ENCODE peak calls at places on chromosomes 7 and 10, in six cellular contexts. R is neural progenitor cell, S is astrocyte of the spinal cord, Q is upper lobe of right lung, A is RWPE1, V is colonic mucosa. Z is an unnamed sample.

GRCh38 chr10:74675527-74675926 is 150.9 kb upstream of the KAT6B start:
- DNase-seq in Q (no peak), A (no peak), R (no peak), S (no peak), V (no peak), Z (no peak)

GRCh38 chr10:63554666-63555065 is 33.5 kb downstream of the REEP3 start:
- DNase-seq in S (peak), Q (no peak), R (no peak), V (no peak), A (peak), Z (no peak)

GRCh38 chr10:72812798-72813430 is 80.6 kb upstream of the OIT3 start:
- DNase-seq in R (no peak), A (peak), V (no peak), S (peak), Q (no peak), Z (no peak)

GRCh38 chr10:71217266-71218045 is 5.1 kb downstream of the UNC5B start:
- DNase-seq in A (peak), S (peak), V (no peak), R (peak), Q (peak), Z (peak)

GRCh38 chr7:55181774-55182173 is 163.0 kb downstream of the EGFR start:
- DNase-seq in S (no peak), A (no peak), R (no peak), V (no peak), Q (peak), Z (no peak)

GRCh38 chr10:12042409-12042796 is 206 bp downstream of the UPF2 start:
- DNase-seq in A (peak), R (no peak), S (no peak), V (no peak), Q (peak), Z (peak)

GRCh38 chr7:126378642-126379041 is 874.1 kb downstream of the GRM8 start:
- DNase-seq in A (no peak), R (no peak), S (no peak), Q (no peak), V (no peak), Z (no peak)

GRCh38 chr7:31017036-31017747 is 34.9 kb upstream of the ADCYAP1R1 start:
- DNase-seq in V (no peak), Q (no peak), R (no peak), S (no peak), A (no peak), Z (no peak)

GRCh38 chr7:16695621-16696237 is 49.7 kb downstream of the BZW2 start:
- DNase-seq in A (peak), S (peak), Q (no peak), R (peak), V (peak), Z (peak)

GRCh38 chr7:23343806-23344500 is 44.8 kb downstream of the MALSU1 start:
- DNase-seq in R (no peak), S (peak), Q (no peak), A (no peak), V (no peak), Z (no peak)

GRCh38 chr10:74436523-74437170 is 285.6 kb downstream of the ADK start:
- DNase-seq in A (no peak), S (no peak), R (no peak), Q (no peak), V (no peak), Z (no peak)

GRCh38 chr7:111560773-111561658 is 1.3 kb downstream of the IMMP2L start:
- DNase-seq in S (peak), R (peak), V (no peak), A (peak), Q (no peak), Z (no peak)

GRCh38 chr7:35971133-35971995 is 170.5 kb downstream of the SEPTIN7 start:
- DNase-seq in S (no peak), V (no peak), A (no peak), R (no peak), Q (no peak), Z (no peak)

GRCh38 chr10:96910488-96911395 is 78.6 kb downstream of the LCOR start:
- DNase-seq in S (peak), A (peak), R (peak), Q (no peak), V (no peak), Z (peak)

GRCh38 chr7:77457779-77458178 is 41.6 kb upstream of the GSAP start:
- DNase-seq in A (no peak), S (no peak), V (no peak), Q (no peak), R (no peak), Z (no peak)

GRCh38 chr10:130957978-130958377 is 353.5 kb downstream of the TCERG1L start:
- DNase-seq in V (no peak), A (no peak), Q (no peak), R (no peak), S (no peak), Z (no peak)

GRCh38 chr10:11704087-11704486 is 38.1 kb upstream of the ECHDC3 start:
- DNase-seq in R (no peak), V (no peak), Q (no peak), S (no peak), A (no peak), Z (no peak)

GRCh38 chr7:156725074-156725473 is 84.5 kb downstream of the RNF32 start:
- DNase-seq in A (no peak), V (peak), R (peak), Q (no peak), S (peak), Z (no peak)

GRCh38 chr7:69359003-69359555 is 239.2 kb upstream of the AUTS2 start:
- DNase-seq in R (no peak), A (no peak), S (no peak), V (no peak), Q (no peak), Z (no peak)

GRCh38 chr10:89548673-89549072 is 13.3 kb upstream of the SLC16A12 start:
- DNase-seq in S (no peak), R (no peak), A (no peak), V (no peak), Q (no peak), Z (no peak)

GRCh38 chr7:20399516-20399915 is 68.8 kb downstream of the ITGB8 start:
- DNase-seq in V (no peak), R (no peak), Q (no peak), S (no peak), A (peak), Z (no peak)

GRCh38 chr7:20403356-20403755 is 72.7 kb downstream of the ITGB8 start:
- DNase-seq in Q (no peak), R (no peak), A (no peak), V (no peak), S (no peak), Z (no peak)

GRCh38 chr7:20407585-20408466 is 77.1 kb downstream of the ITGB8 start:
- DNase-seq in A (peak), V (no peak), S (peak), Q (peak), R (peak), Z (no peak)

GRCh38 chr7:20404371-20404770 is 73.7 kb downstream of the ITGB8 start:
- DNase-seq in R (peak), V (no peak), S (no peak), A (no peak), Q (no peak), Z (no peak)

GRCh38 chr7:20402297-20403230 is 71.9 kb downstream of the ITGB8 start:
- DNase-seq in A (no peak), S (no peak), V (no peak), R (no peak), Q (no peak), Z (no peak)
- TF ChIP-seq CTCF in A (peak), S (peak), V (peak), R (peak), Q (peak), Z (no peak)

DNA sequence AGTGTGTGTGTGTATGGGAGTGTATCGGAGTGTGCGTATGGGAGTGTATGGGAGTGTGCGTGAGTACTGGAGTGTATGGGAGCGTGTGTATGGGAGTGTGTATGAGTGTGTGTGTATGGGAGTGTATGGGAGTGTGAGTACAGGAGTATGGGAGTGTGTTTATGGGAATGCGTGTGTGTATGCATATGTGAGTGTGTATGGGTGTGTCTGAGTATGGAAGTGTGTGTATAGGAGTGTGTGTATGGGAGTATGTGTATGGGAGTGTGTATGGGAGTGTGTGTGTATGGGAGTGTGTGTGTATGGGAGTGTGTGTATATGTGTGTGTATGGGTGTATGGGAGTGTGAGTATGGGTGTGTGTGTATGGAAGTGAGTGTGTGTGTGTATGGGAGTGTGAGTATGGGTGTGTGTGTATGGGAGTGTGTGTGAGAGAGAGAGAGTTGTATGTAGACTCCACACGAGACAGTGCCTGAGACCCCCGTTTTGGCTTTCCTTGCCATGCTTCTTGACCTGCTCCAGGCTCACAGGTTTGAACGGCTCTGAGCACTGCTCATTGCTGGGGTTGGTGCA is 49.8 kb downstream of the COL17A1 start:
- DNase-seq in Q (no peak), V (no peak), A (no peak), R (no peak), S (no peak), Z (no peak)
- TF ChIP-seq CTCF in Q (no peak), V (no peak), A (no peak), R (no peak), S (no peak), Z (no peak)

GRCh38 chr7:159177270-159178036 is 32.8 kb upstream of the VIPR2 start:
- DNase-seq in R (no peak), S (peak), Q (no peak), A (no peak), V (no peak), Z (no peak)
- TF ChIP-seq CTCF in R (no peak), S (no peak), Q (no peak), A (no peak), V (no peak), Z (no peak)

GRCh38 chr10:29243750-29244149 is 45.1 kb upstream of the LYZL1 start:
- DNase-seq in A (no peak), S (no peak), R (peak), Q (no peak), V (peak), Z (no peak)
- TF ChIP-seq CTCF in A (no peak), S (peak), R (peak), Q (peak), V (no peak), Z (no peak)

GRCh38 chr10:117170244-117170643 is 27.0 kb upstream of the KCNK18 start:
- DNase-seq in V (no peak), S (no peak), Q (no peak), R (no peak), A (no peak), Z (no peak)

GRCh38 chr10:117174439-117175214 is 22.7 kb upstream of the KCNK18 start:
- DNase-seq in S (peak), Q (peak), R (peak), V (peak), A (peak), Z (peak)

GRCh38 chr10:117178190-117178589 is 19.1 kb upstream of the KCNK18 start:
- DNase-seq in S (no peak), A (no peak), R (no peak), Q (no peak), V (no peak), Z (no peak)

GRCh38 chr10:117175901-117176534 is 21.3 kb upstream of the KCNK18 start:
- DNase-seq in Q (peak), A (peak), V (peak), S (peak), R (peak), Z (peak)

GRCh38 chr10:117175215-117175900 is 21.9 kb upstream of the KCNK18 start:
- DNase-seq in S (no peak), V (peak), A (no peak), R (no peak), Q (peak), Z (no peak)
- TF ChIP-seq CTCF in S (no peak), V (peak), A (peak), R (no peak), Q (peak), Z (peak)

DNA sequence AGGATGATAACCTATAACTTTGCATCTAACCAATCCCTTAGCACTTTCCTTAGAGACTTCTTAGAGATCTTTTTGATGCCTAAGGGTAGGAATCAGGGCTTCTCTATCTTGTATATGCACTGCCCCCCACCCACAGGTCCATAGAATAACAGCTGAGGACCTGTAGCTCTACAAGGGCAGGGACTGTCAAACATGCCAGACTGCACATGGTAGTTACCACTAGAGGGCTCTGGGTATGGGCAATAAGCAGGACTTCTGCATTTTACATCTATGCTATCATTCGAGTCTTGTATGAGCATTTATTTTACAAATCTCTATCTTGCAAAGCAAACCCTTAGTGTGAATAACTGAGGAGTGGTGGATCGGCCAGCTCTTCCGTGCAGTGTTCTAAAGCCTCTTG is 219.1 kb downstream of the WDR11 start:
- DNase-seq in A (no peak), Q (no peak), V (peak), S (no peak), R (peak), Z (no peak)
- TF ChIP-seq CTCF in A (no peak), Q (peak), V (peak), S (no peak), R (peak), Z (peak)

GRCh38 chr7:154584352-154585252 is 418.3 kb downstream of the PAXIP1 start:
- DNase-seq in S (no peak), V (no peak), A (peak), R (peak), Q (no peak), Z (no peak)
- TF ChIP-seq CTCF in S (no peak), V (no peak), A (no peak), R (peak), Q (peak), Z (peak)

Z was measured in nephron progenitor cell.